ENCODE peak calls at places on chromosomes 4 and X, in five cellular contexts. One of them, this sample, is unnamed.

GRCh38 chrX:40007136-40007535 is 90.6 kb downstream of the BCOR start:
- DNase-seq in mesendoderm: peak
- DNase-seq in right cardiac atrium: peak
- DNase-seq in EL: no peak
- DNase-seq in head of caudate nucleus: no peak
- DNase-seq in this sample: no peak

GRCh38 chrX:150907474-150907873 is 9.0 kb upstream of the CD99L2 start:
- DNase-seq in right cardiac atrium: peak
- DNase-seq in mesendoderm: no peak
- DNase-seq in head of caudate nucleus: no peak
- DNase-seq in EL: no peak
- DNase-seq in this sample: no peak

GRCh38 chr4:184444953-184445309 is 29.4 kb downstream of the IRF2 start:
- DNase-seq in head of caudate nucleus: peak
- DNase-seq in mesendoderm: no peak
- DNase-seq in EL: no peak
- DNase-seq in right cardiac atrium: peak
- DNase-seq in this sample: no peak

GRCh38 chrX:10756365-10756915 is 136.1 kb upstream of the MID1 start:
- DNase-seq in right cardiac atrium: no peak
- DNase-seq in head of caudate nucleus: no peak
- DNase-seq in EL: peak
- DNase-seq in mesendoderm: peak
- DNase-seq in this sample: peak

GRCh38 chr4:83128235-83128929 is 13.9 kb upstream of the PLAC8 start:
- DNase-seq in mesendoderm: no peak
- DNase-seq in head of caudate nucleus: no peak
- DNase-seq in EL: peak
- DNase-seq in right cardiac atrium: no peak
- DNase-seq in this sample: peak

GRCh38 chrX:14694631-14695030 is 165.3 kb downstream of the GLRA2 start:
- DNase-seq in head of caudate nucleus: no peak
- DNase-seq in EL: peak
- DNase-seq in mesendoderm: no peak
- DNase-seq in right cardiac atrium: no peak
- DNase-seq in this sample: peak

GRCh38 chr4:100462206-100462605 is 55.6 kb downstream of the EMCN start:
- DNase-seq in EL: peak
- DNase-seq in mesendoderm: no peak
- DNase-seq in right cardiac atrium: no peak
- DNase-seq in head of caudate nucleus: no peak
- DNase-seq in this sample: peak

GRCh38 chr4:47668810-47669408 is 169.0 kb downstream of the CORIN start:
- DNase-seq in head of caudate nucleus: peak
- DNase-seq in EL: peak
- DNase-seq in right cardiac atrium: no peak
- DNase-seq in mesendoderm: peak
- DNase-seq in this sample: peak

GRCh38 chr4:89319756-89320155 is 12.2 kb upstream of the GPRIN3 start:
- DNase-seq in EL: no peak
- DNase-seq in head of caudate nucleus: no peak
- DNase-seq in mesendoderm: no peak
- DNase-seq in right cardiac atrium: no peak
- DNase-seq in this sample: no peak

GRCh38 chr4:3320361-3321023 is 27.7 kb downstream of the RGS12 start:
- DNase-seq in mesendoderm: no peak
- DNase-seq in EL: no peak
- DNase-seq in right cardiac atrium: peak
- DNase-seq in head of caudate nucleus: no peak
- DNase-seq in this sample: no peak

GRCh38 chr4:25060586-25061340 is 30.0 kb upstream of the LGI2 start:
- DNase-seq in mesendoderm: no peak
- DNase-seq in head of caudate nucleus: peak
- DNase-seq in right cardiac atrium: no peak
- DNase-seq in EL: no peak
- DNase-seq in this sample: no peak

GRCh38 chrX:72142094-72142843 is 10.6 kb upstream of the RTL5 start:
- DNase-seq in head of caudate nucleus: no peak
- DNase-seq in mesendoderm: no peak
- DNase-seq in right cardiac atrium: no peak
- DNase-seq in EL: no peak
- DNase-seq in this sample: peak

GRCh38 chrX:58025979-58026378 is 115.7 kb upstream of the ZXDA start:
- DNase-seq in head of caudate nucleus: peak
- DNase-seq in right cardiac atrium: no peak
- DNase-seq in mesendoderm: peak
- DNase-seq in EL: peak
- DNase-seq in this sample: peak

GRCh38 chrX:139932901-139933796 is at the start of gene ATP11C:
- DNase-seq in mesendoderm: peak
- DNase-seq in head of caudate nucleus: peak
- DNase-seq in right cardiac atrium: peak
- DNase-seq in EL: peak
- DNase-seq in this sample: peak

GRCh38 chr4:53847935-53848334 is 216.5 kb downstream of the CHIC2 start:
- DNase-seq in head of caudate nucleus: no peak
- DNase-seq in mesendoderm: no peak
- DNase-seq in EL: no peak
- DNase-seq in right cardiac atrium: no peak
- DNase-seq in this sample: no peak

This sample was measured in astrocyte of the hippocampus.